ENCODE peak calls at places on chromosomes 6 and 20, in four cellular contexts. P, B, K and M are unnamed samples.

GRCh38 chr6:76684881-76685280 is 612.4 kb upstream of the IMPG1 start:
- DNase-seq in P (no peak), B (peak), K (peak), M (no peak)

GRCh38 chr20:33671573-33672288 is 2.5 kb downstream of the NECAB3 start:
- DNase-seq in P (no peak), B (no peak), K (no peak), M (no peak)

GRCh38 chr6:42050897-42051653 is 751 bp downstream of the TAF8 start:
- DNase-seq in P (peak), B (no peak), K (no peak), M (no peak)

GRCh38 chr20:4090756-4091331 is 75.5 kb upstream of the RNF24 start:
- DNase-seq in P (peak), B (peak), K (no peak), M (no peak)

GRCh38 chr6:71886184-71887005 is at the start of gene RIMS1:
- DNase-seq in P (no peak), B (no peak), K (no peak), M (no peak)

GRCh38 chr6:51830666-51831065 is 256.7 kb downstream of the PKHD1 start:
- DNase-seq in P (no peak), B (no peak), K (no peak), M (no peak)

GRCh38 chr6:5173862-5174643 is 86.7 kb downstream of the LYRM4 start:
- DNase-seq in P (no peak), B (no peak), K (no peak), M (no peak)

GRCh38 chr20:461254-462198 is 807 bp downstream of the TBC1D20 start:
- DNase-seq in P (peak), B (no peak), K (no peak), M (no peak)

GRCh38 chr6:53483423-53484353 is 61.2 kb downstream of the GCLC start:
- DNase-seq in P (peak), B (peak), K (no peak), M (no peak)

GRCh38 chr6:57242505-57242904 is 20.4 kb upstream of the RAB23 start:
- DNase-seq in P (no peak), B (peak), K (no peak), M (no peak)

GRCh38 chr20:33463332-33464101 is 20.0 kb upstream of the SNTA1 start:
- DNase-seq in P (no peak), B (no peak), K (no peak), M (no peak)

GRCh38 chr6:7137335-7138106 is 29.8 kb downstream of the RREB1 start:
- DNase-seq in P (peak), B (no peak), K (no peak), M (no peak)

GRCh38 chr6:105993769-105994521 is 92.2 kb upstream of the PRDM1 start:
- DNase-seq in P (no peak), B (no peak), K (no peak), M (no peak)

GRCh38 chr6:85672050-85672449 is 29.4 kb upstream of the SYNCRIP start:
- DNase-seq in P (peak), B (no peak), K (no peak), M (no peak)

GRCh38 chr20:53737404-53738038 is 143.9 kb upstream of the ZNF217 start:
- DNase-seq in P (peak), B (no peak), K (no peak), M (no peak)

GRCh38 chr6:138814179-138814834 is 18.4 kb downstream of the ECT2L start:
- DNase-seq in P (no peak), B (peak), K (no peak), M (no peak)

GRCh38 chr6:28537065-28537464 is 11.4 kb downstream of the GPX5 start:
- DNase-seq in P (no peak), B (no peak), K (no peak), M (no peak)

GRCh38 chr6:107989166-107990094 is 31.4 kb upstream of the SEC63 start:
- DNase-seq in P (peak), B (no peak), K (no peak), M (no peak)

GRCh38 chr20:9981834-9982233 is 53.0 kb upstream of the ANKEF1 start:
- DNase-seq in P (no peak), B (no peak), K (no peak), M (no peak)

GRCh38 chr20:51469578-51470520 is 72.7 kb downstream of the NFATC2 start:
- DNase-seq in P (no peak), B (no peak), K (no peak), M (no peak)

GRCh38 chr20:46696791-46697279 is 7.6 kb upstream of the TP53RK start:
- DNase-seq in P (no peak), B (no peak), K (no peak), M (no peak)

GRCh38 chr20:33636776-33637175 is 25.4 kb upstream of the C20orf144 start:
- DNase-seq in P (no peak), B (no peak), K (no peak), M (no peak)

GRCh38 chr6:78824045-78824444 is 43.3 kb upstream of the IRAK1BP1 start:
- DNase-seq in P (no peak), B (no peak), K (no peak), M (no peak)

GRCh38 chr20:58891686-58892125 is 39.2 kb downstream of the GNAS start:
- DNase-seq in P (peak), B (no peak), K (no peak), M (no peak)

GRCh38 chr6:79670789-79671188 is 39.7 kb downstream of the SH3BGRL2 start:
- DNase-seq in P (no peak), B (no peak), K (no peak), M (no peak)

GRCh38 chr6:19754686-19755085 is 82.5 kb upstream of the ID4 start:
- DNase-seq in P (no peak), B (no peak), K (no peak), M (no peak)

GRCh38 chr20:46051556-46052323 is 22.7 kb downstream of the SLC12A5 start:
- DNase-seq in P (no peak), B (no peak), K (no peak), M (no peak)

GRCh38 chr6:170053966-170054661 is 236.8 kb downstream of the DLL1 start:
- DNase-seq in P (no peak), B (no peak), K (no peak), M (no peak)

GRCh38 chr6:26043389-26044139 is 43.7 kb upstream of the HFE start:
- DNase-seq in P (no peak), B (peak), K (no peak), M (no peak)

GRCh38 chr6:74100719-74101287 is 404.8 kb downstream of the CD109 start:
- DNase-seq in P (no peak), B (no peak), K (no peak), M (no peak)

GRCh38 chr6:139028658-139029469 is at the start of gene ABRACL:
- DNase-seq in P (peak), B (no peak), K (no peak), M (peak)

GRCh38 chr6:62737792-62738191 is 451.8 kb upstream of the KHDRBS2 start:
- DNase-seq in P (no peak), B (no peak), K (no peak), M (no peak)

GRCh38 chr6:54308240-54308639 is at the start of gene TINAG:
- DNase-seq in P (no peak), B (no peak), K (no peak), M (no peak)

GRCh38 chr6:165638530-165638929 is 24.5 kb downstream of the PDE10A start:
- DNase-seq in P (no peak), B (no peak), K (no peak), M (no peak)

GRCh38 chr6:159267165-159267564 is 98.0 kb downstream of the FNDC1 start:
- DNase-seq in P (peak), B (no peak), K (no peak), M (no peak)

GRCh38 chr6:132234356-132234755 is 166.9 kb downstream of the MOXD1 start:
- DNase-seq in P (no peak), B (no peak), K (no peak), M (no peak)

GRCh38 chr6:64034840-64035656 is 399.4 kb downstream of the PHF3 start:
- DNase-seq in P (no peak), B (no peak), K (no peak), M (no peak)

GRCh38 chr20:50022676-50023075 is 39.9 kb downstream of the SNAI1 start:
- DNase-seq in P (no peak), B (no peak), K (no peak), M (no peak)

GRCh38 chr20:9400371-9401025 is 113.9 kb upstream of the LAMP5 start:
- DNase-seq in P (no peak), B (no peak), K (no peak), M (no peak)

GRCh38 chr6:37289931-37290330 is 32.0 kb upstream of the TMEM217 start:
- DNase-seq in P (no peak), B (no peak), K (no peak), M (no peak)

DNA sequence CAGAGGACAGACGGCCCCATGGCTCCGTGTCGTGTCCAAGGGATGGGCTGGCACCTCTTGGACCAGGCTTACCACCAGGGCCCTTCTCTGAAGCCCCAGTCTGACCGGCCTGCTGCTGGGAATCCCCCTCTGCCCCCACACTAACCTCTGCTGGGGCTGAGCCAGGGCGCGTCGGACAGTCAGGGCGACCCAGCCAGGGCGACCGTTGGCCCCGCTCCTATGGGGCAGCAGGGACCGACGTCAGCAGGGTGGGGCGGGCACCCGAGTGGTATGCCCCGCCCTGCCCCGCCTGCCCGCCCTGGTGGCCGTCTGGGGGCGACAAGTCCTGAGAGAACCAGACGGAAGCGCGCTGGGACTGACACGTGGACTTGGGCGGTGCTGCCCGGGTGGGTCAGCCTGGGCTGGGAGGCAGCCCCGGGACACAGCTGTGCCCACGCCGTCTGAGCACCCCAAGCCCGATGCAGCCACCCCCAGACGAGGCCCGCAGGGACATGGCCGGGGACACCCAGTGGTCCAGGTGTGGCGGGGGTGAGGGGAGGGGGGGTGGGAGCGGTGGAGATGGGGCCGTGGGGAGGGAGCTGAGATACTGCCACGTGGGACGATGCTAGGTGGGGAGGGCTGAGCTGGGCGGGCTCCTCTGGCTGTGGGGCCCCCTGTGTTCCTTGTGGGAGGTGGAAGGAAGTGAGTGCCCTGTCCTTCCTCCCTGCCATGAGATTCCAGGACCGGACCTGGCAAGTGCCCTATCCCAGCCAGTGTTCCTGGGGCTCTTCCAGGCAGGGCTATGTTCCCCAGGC is at the start of gene SLC17A9:
- DNase-seq in P (no peak), B (peak), K (no peak), M (peak)
- TF ChIP-seq FOSL1 in P (no peak), B (peak), K (no peak), M (no peak)

GRCh38 chr6:70494833-70495232 is 71.9 kb upstream of the SDHAF4 start:
- DNase-seq in P (no peak), B (no peak), K (no peak), M (no peak)
- TF ChIP-seq FOSL1 in P (no peak), B (no peak), K (no peak), M (no peak)

GRCh38 chr6:164720-165119 is 127.6 kb upstream of the DUSP22 start:
- DNase-seq in P (no peak), B (no peak), K (no peak), M (no peak)

GRCh38 chr6:174036-174435 is 118.3 kb upstream of the DUSP22 start:
- DNase-seq in P (no peak), B (no peak), K (no peak), M (no peak)

GRCh38 chr6:165263-165662 is 127.0 kb upstream of the DUSP22 start:
- DNase-seq in P (no peak), B (no peak), K (no peak), M (no peak)

GRCh38 chr6:165906-166305 is 126.4 kb upstream of the DUSP22 start:
- DNase-seq in P (no peak), B (no peak), K (no peak), M (no peak)

DNA sequence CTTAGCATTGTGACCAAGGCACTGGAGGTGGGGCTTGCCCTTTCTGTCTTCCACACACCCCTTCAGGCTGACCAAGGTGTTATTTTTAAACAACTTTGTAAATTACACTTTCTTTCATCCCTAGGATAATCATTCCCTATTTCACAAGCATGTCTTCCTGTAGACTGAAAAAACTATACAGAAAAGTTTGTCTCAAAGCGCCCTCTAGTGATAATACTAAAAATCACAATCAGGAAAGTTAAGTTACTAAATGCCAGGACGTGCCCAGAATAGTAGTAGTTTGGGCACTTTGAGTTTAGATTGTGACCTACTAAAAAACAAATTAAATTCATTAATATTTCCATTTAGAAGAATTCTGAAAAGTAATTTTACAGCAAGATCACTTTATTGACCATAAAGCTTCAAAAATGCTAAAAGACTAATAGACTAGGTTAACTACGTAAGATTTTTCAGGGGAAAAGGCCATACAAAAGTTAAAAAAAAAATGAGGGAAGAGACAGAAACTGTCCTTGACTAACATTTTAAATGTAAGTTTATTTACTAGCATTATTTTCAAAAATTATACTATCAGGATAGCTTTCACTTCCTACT is 123.3 kb upstream of the DUSP22 start:
- DNase-seq in P (peak), B (peak), K (no peak), M (peak)
- TF ChIP-seq FOSL1 in P (no peak), B (no peak), K (no peak), M (no peak)

GRCh38 chr6:22071655-22072054 is 225.2 kb downstream of the PRL start:
- DNase-seq in P (no peak), B (no peak), K (no peak), M (no peak)
- TF ChIP-seq FOSL1 in P (no peak), B (no peak), K (no peak), M (no peak)

GRCh38 chr6:95576621-95577316 is 566 bp upstream of the MANEA start:
- DNase-seq in P (peak), B (no peak), K (no peak), M (no peak)

GRCh38 chr6:95574811-95575210 is 2.5 kb upstream of the MANEA start:
- DNase-seq in P (no peak), B (peak), K (no peak), M (no peak)

GRCh38 chr6:95578106-95578410 is 723 bp downstream of the MANEA start:
- DNase-seq in P (peak), B (peak), K (no peak), M (no peak)

GRCh38 chr6:95577317-95578105 is at the start of gene MANEA:
- DNase-seq in P (peak), B (peak), K (peak), M (peak)

GRCh38 chr6:95576218-95576617 is 1.1 kb upstream of the MANEA start:
- DNase-seq in P (peak), B (no peak), K (no peak), M (no peak)
- TF ChIP-seq FOSL1 in P (no peak), B (no peak), K (no peak), M (no peak)

GRCh38 chr6:101181006-101181405 is 212.5 kb upstream of the GRIK2 start:
- DNase-seq in P (no peak), B (no peak), K (no peak), M (no peak)

GRCh38 chr6:101178748-101179147 is 214.8 kb upstream of the GRIK2 start:
- DNase-seq in P (no peak), B (no peak), K (no peak), M (no peak)
- TF ChIP-seq FOSL1 in P (no peak), B (no peak), K (no peak), M (no peak)

DNA sequence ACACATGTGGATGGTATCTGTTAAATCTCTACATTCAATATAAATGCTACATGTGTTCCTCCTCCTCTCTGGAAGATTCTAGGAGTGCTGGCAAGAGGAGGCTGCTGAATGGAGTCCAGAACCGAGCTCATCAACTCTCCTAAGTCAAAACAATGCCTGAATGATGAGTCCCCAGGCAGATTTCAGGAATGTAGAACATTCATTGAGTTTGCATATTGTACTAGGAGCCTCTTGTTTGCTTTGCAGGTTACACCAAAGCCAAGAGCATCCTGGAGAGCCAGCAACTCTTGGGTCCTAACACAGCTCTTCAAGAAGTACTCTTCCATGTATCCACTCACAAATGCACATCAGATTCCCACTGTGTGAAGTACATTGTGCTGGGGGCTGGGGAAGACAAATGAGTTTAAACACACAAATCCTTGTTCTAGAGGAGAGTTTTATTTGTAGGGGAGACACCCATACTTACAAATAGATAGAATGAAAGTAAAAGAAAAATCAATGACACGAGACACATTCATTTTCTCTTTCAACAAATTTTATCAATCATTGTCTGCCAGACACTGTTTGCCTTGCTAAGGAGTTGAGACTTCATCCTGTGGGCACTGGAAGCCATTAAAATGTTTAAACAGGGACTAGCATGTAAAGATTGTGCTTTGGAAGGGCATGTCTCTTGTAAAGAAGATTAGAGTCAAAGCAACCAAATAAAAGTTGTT is 117.5 kb upstream of the UST start:
- DNase-seq in P (no peak), B (no peak), K (no peak), M (no peak)
- TF ChIP-seq FOSL1 in P (no peak), B (no peak), K (no peak), M (no peak)

GRCh38 chr6:3218266-3218665 is 9.2 kb downstream of the TUBB2B start:
- DNase-seq in P (no peak), B (no peak), K (no peak), M (no peak)
- TF ChIP-seq FOSL1 in P (no peak), B (no peak), K (no peak), M (no peak)